ENCODE peak calls at places on chromosomes 16 and 17, in seven cellular contexts. One of them, this sample, is unnamed.

GRCh38 chr17:81939881-81940385 is 2.8 kb upstream of the PYCR1 start:
- DNase-seq in nucleus accumbens: peak; percentile 25
- DNase-seq in keratinocyte: no peak
- DNase-seq in stimulated activated CD4-positive, alpha-beta T cell treated with anti-CD3 and anti-CD28 coated beads, Interleukin-15, amount 100 ng/mL, for 48 hours: no peak
- DNase-seq in psoas muscle: peak; percentile 78
- DNase-seq in SK-MEL-5: no peak
- DNase-seq in T-helper 2 cell: no peak
- DNase-seq in this sample: peak; percentile 70

GRCh38 chr16:4207229-4207628 is 34.7 kb downstream of the SRL start:
- DNase-seq in nucleus accumbens: no peak
- DNase-seq in keratinocyte: no peak
- DNase-seq in stimulated activated CD4-positive, alpha-beta T cell treated with anti-CD3 and anti-CD28 coated beads, Interleukin-15, amount 100 ng/mL, for 48 hours: no peak
- DNase-seq in psoas muscle: no peak
- DNase-seq in SK-MEL-5: no peak
- DNase-seq in T-helper 2 cell: no peak
- DNase-seq in this sample: no peak

GRCh38 chr17:58329808-58330543 is 1.4 kb upstream of the TSPOAP1 start:
- DNase-seq in nucleus accumbens: no peak
- DNase-seq in keratinocyte: no peak
- DNase-seq in stimulated activated CD4-positive, alpha-beta T cell treated with anti-CD3 and anti-CD28 coated beads, Interleukin-15, amount 100 ng/mL, for 48 hours: no peak
- DNase-seq in psoas muscle: no peak
- DNase-seq in SK-MEL-5: no peak
- DNase-seq in T-helper 2 cell: no peak
- DNase-seq in this sample: no peak

GRCh38 chr17:73747221-73748002 is 103.2 kb upstream of the SDK2 start:
- DNase-seq in nucleus accumbens: no peak
- DNase-seq in keratinocyte: no peak
- DNase-seq in stimulated activated CD4-positive, alpha-beta T cell treated with anti-CD3 and anti-CD28 coated beads, Interleukin-15, amount 100 ng/mL, for 48 hours: no peak
- DNase-seq in psoas muscle: no peak
- DNase-seq in SK-MEL-5: no peak
- DNase-seq in T-helper 2 cell: no peak
- DNase-seq in this sample: peak; percentile 54

GRCh38 chr16:12250578-12250977 is 274.0 kb downstream of the SNX29 start:
- DNase-seq in nucleus accumbens: no peak
- DNase-seq in keratinocyte: no peak
- DNase-seq in stimulated activated CD4-positive, alpha-beta T cell treated with anti-CD3 and anti-CD28 coated beads, Interleukin-15, amount 100 ng/mL, for 48 hours: no peak
- DNase-seq in psoas muscle: no peak
- DNase-seq in SK-MEL-5: no peak
- DNase-seq in T-helper 2 cell: no peak
- DNase-seq in this sample: no peak

GRCh38 chr17:48023408-48024148 is 14.0 kb downstream of the COPZ2 start:
- DNase-seq in nucleus accumbens: peak; percentile 31
- DNase-seq in keratinocyte: no peak
- DNase-seq in stimulated activated CD4-positive, alpha-beta T cell treated with anti-CD3 and anti-CD28 coated beads, Interleukin-15, amount 100 ng/mL, for 48 hours: no peak
- DNase-seq in psoas muscle: peak; percentile 89
- DNase-seq in SK-MEL-5: no peak
- DNase-seq in T-helper 2 cell: no peak
- DNase-seq in this sample: peak; percentile 84

GRCh38 chr17:41464682-41465081 is 2.5 kb downstream of the KRT32 start:
- DNase-seq in nucleus accumbens: no peak
- DNase-seq in keratinocyte: peak; percentile 66
- DNase-seq in stimulated activated CD4-positive, alpha-beta T cell treated with anti-CD3 and anti-CD28 coated beads, Interleukin-15, amount 100 ng/mL, for 48 hours: no peak
- DNase-seq in psoas muscle: peak; percentile 35
- DNase-seq in SK-MEL-5: no peak
- DNase-seq in T-helper 2 cell: no peak
- DNase-seq in this sample: peak; percentile 37

GRCh38 chr17:81346908-81347349 is 48.3 kb upstream of the BAHCC1 start:
- DNase-seq in nucleus accumbens: no peak
- DNase-seq in keratinocyte: no peak
- DNase-seq in stimulated activated CD4-positive, alpha-beta T cell treated with anti-CD3 and anti-CD28 coated beads, Interleukin-15, amount 100 ng/mL, for 48 hours: no peak
- DNase-seq in psoas muscle: no peak
- DNase-seq in SK-MEL-5: no peak
- DNase-seq in T-helper 2 cell: no peak
- DNase-seq in this sample: no peak

GRCh38 chr16:82935781-82936180 is 309.0 kb downstream of the CDH13 start:
- DNase-seq in nucleus accumbens: no peak
- DNase-seq in keratinocyte: no peak
- DNase-seq in stimulated activated CD4-positive, alpha-beta T cell treated with anti-CD3 and anti-CD28 coated beads, Interleukin-15, amount 100 ng/mL, for 48 hours: no peak
- DNase-seq in psoas muscle: no peak
- DNase-seq in SK-MEL-5: no peak
- DNase-seq in T-helper 2 cell: no peak
- DNase-seq in this sample: no peak

GRCh38 chr17:11287791-11288190 is 46.8 kb downstream of the SHISA6 start:
- DNase-seq in nucleus accumbens: no peak
- DNase-seq in keratinocyte: no peak
- DNase-seq in stimulated activated CD4-positive, alpha-beta T cell treated with anti-CD3 and anti-CD28 coated beads, Interleukin-15, amount 100 ng/mL, for 48 hours: no peak
- DNase-seq in psoas muscle: no peak
- DNase-seq in SK-MEL-5: no peak
- DNase-seq in T-helper 2 cell: no peak
- DNase-seq in this sample: no peak

GRCh38 chr17:79420318-79421243 is 190.3 kb downstream of the RBFOX3 start:
- DNase-seq in nucleus accumbens: no peak
- DNase-seq in keratinocyte: no peak
- DNase-seq in stimulated activated CD4-positive, alpha-beta T cell treated with anti-CD3 and anti-CD28 coated beads, Interleukin-15, amount 100 ng/mL, for 48 hours: peak; percentile 36
- DNase-seq in psoas muscle: no peak
- DNase-seq in SK-MEL-5: peak; percentile 53
- DNase-seq in T-helper 2 cell: no peak
- DNase-seq in this sample: no peak

GRCh38 chr17:51743477-51743876 is 415.0 kb downstream of the CA10 start:
- DNase-seq in nucleus accumbens: no peak
- DNase-seq in keratinocyte: no peak
- DNase-seq in stimulated activated CD4-positive, alpha-beta T cell treated with anti-CD3 and anti-CD28 coated beads, Interleukin-15, amount 100 ng/mL, for 48 hours: no peak
- DNase-seq in psoas muscle: no peak
- DNase-seq in SK-MEL-5: no peak
- DNase-seq in T-helper 2 cell: no peak
- DNase-seq in this sample: no peak

GRCh38 chr16:1745181-1745899 is 26.0 kb downstream of the NME3 start:
- DNase-seq in nucleus accumbens: no peak
- DNase-seq in keratinocyte: no peak
- DNase-seq in stimulated activated CD4-positive, alpha-beta T cell treated with anti-CD3 and anti-CD28 coated beads, Interleukin-15, amount 100 ng/mL, for 48 hours: no peak
- DNase-seq in psoas muscle: no peak
- DNase-seq in SK-MEL-5: no peak
- DNase-seq in T-helper 2 cell: no peak
- DNase-seq in this sample: no peak

GRCh38 chr17:80645706-80646325 is 101.2 kb downstream of the RPTOR start:
- DNase-seq in nucleus accumbens: no peak
- DNase-seq in keratinocyte: no peak
- DNase-seq in stimulated activated CD4-positive, alpha-beta T cell treated with anti-CD3 and anti-CD28 coated beads, Interleukin-15, amount 100 ng/mL, for 48 hours: no peak
- DNase-seq in psoas muscle: no peak
- DNase-seq in SK-MEL-5: no peak
- DNase-seq in T-helper 2 cell: no peak
- DNase-seq in this sample: no peak

GRCh38 chr17:68963958-68964357 is 8.8 kb upstream of the ABCA8 start:
- DNase-seq in nucleus accumbens: no peak
- DNase-seq in keratinocyte: no peak
- DNase-seq in stimulated activated CD4-positive, alpha-beta T cell treated with anti-CD3 and anti-CD28 coated beads, Interleukin-15, amount 100 ng/mL, for 48 hours: no peak
- DNase-seq in psoas muscle: peak; percentile 27
- DNase-seq in SK-MEL-5: no peak
- DNase-seq in T-helper 2 cell: no peak
- DNase-seq in this sample: no peak